ENCODE peak calls at places on chromosomes 7 and 10, in five cellular contexts. G, F, M, Z and R are unnamed samples.

GRCh38 chr7:1712907-1713501 is 42.9 kb downstream of the ELFN1 start:
- DNase-seq in G (no peak), F (no peak), M (no peak), Z (no peak), R (no peak)

GRCh38 chr10:75405201-75406143 is 3.9 kb upstream of the ZNF503 start:
- DNase-seq in G (peak), F (no peak), M (no peak), Z (no peak), R (no peak)

GRCh38 chr10:124320778-124321432 is 97.8 kb downstream of the OAT start:
- DNase-seq in G (no peak), F (no peak), M (no peak), Z (no peak), R (no peak)

GRCh38 chr10:110269641-110270318 is 34.9 kb downstream of the SMNDC1 start:
- DNase-seq in G (no peak), F (no peak), M (no peak), Z (no peak), R (no peak)

GRCh38 chr7:138429577-138430250 is 30.3 kb upstream of the TRIM24 start:
- DNase-seq in G (peak), F (no peak), M (no peak), Z (no peak), R (no peak)

GRCh38 chr7:43076189-43076605 is 36.2 kb upstream of the HECW1 start:
- DNase-seq in G (peak), F (no peak), M (peak), Z (no peak), R (no peak)

GRCh38 chr10:129662386-129662785 is 195.3 kb downstream of the MGMT start:
- DNase-seq in G (peak), F (no peak), M (peak), Z (no peak), R (no peak)

GRCh38 chr7:137755846-137756685 is 90.7 kb downstream of the DGKI start:
- DNase-seq in G (no peak), F (no peak), M (no peak), Z (no peak), R (no peak)

GRCh38 chr10:29710128-29710527 is 75.4 kb upstream of the SVIL start:
- DNase-seq in G (no peak), F (no peak), M (no peak), Z (no peak), R (no peak)

GRCh38 chr10:13859979-13860619 is 273.3 kb downstream of the PRPF18 start:
- DNase-seq in G (no peak), F (no peak), M (no peak), Z (no peak), R (no peak)

GRCh38 chr10:1462994-1463633 is 274.2 kb downstream of the ADARB2 start:
- DNase-seq in G (no peak), F (no peak), M (no peak), Z (no peak), R (no peak)

GRCh38 chr10:73967022-73967429 is 30.9 kb upstream of the VCL start:
- DNase-seq in G (peak), F (no peak), M (no peak), Z (no peak), R (no peak)

GRCh38 chr7:17304926-17305325 is 6.5 kb downstream of the AHR start:
- DNase-seq in G (no peak), F (no peak), M (peak), Z (no peak), R (peak)

GRCh38 chr10:103278862-103279298 is 1.9 kb downstream of the INA start:
- DNase-seq in G (peak), F (peak), M (no peak), Z (no peak), R (no peak)

GRCh38 chr10:91389636-91390512 is 20.3 kb upstream of the HECTD2 start:
- DNase-seq in G (peak), F (no peak), M (no peak), Z (no peak), R (no peak)

GRCh38 chr7:157152391-157152937 is 13.7 kb downstream of the UBE3C start:
- DNase-seq in G (no peak), F (no peak), M (no peak), Z (no peak), R (no peak)

GRCh38 chr10:121069061-121069850 is 218.1 kb downstream of the WDR11 start:
- DNase-seq in G (no peak), F (no peak), M (no peak), Z (no peak), R (no peak)

GRCh38 chr10:133262696-133263095 is 14.0 kb downstream of the ADAM8 start:
- DNase-seq in G (no peak), F (no peak), M (no peak), Z (no peak), R (no peak)

GRCh38 chr7:150973571-150974451 is 4.3 kb downstream of the KCNH2 start:
- DNase-seq in G (peak), F (no peak), M (no peak), Z (no peak), R (no peak)

GRCh38 chr10:126499744-126500143 is 111.5 kb upstream of the ADAM12 start:
- DNase-seq in G (no peak), F (no peak), M (no peak), Z (no peak), R (no peak)

GRCh38 chr7:80752954-80753353 is 114.5 kb downstream of the CD36 start:
- DNase-seq in G (no peak), F (no peak), M (no peak), Z (no peak), R (no peak)

GRCh38 chr7:143308632-143309031 is 7.3 kb upstream of the CLCN1 start:
- DNase-seq in G (no peak), F (no peak), M (no peak), Z (no peak), R (no peak)

GRCh38 chr10:83592337-83592935 is 546.9 kb upstream of the GHITM start:
- DNase-seq in G (no peak), F (no peak), M (no peak), Z (no peak), R (no peak)

GRCh38 chr10:91477236-91477635 is 67.1 kb downstream of the HECTD2 start:
- DNase-seq in G (no peak), F (no peak), M (no peak), Z (no peak), R (no peak)

GRCh38 chr10:71434760-71435394 is 38.2 kb downstream of the CDH23 start:
- DNase-seq in G (no peak), F (no peak), M (no peak), Z (no peak), R (no peak)

GRCh38 chr10:28774051-28774995 is 97.0 kb downstream of the BAMBI start:
- DNase-seq in G (no peak), F (no peak), M (no peak), Z (no peak), R (no peak)

GRCh38 chr10:120735773-120736371 is 115.3 kb upstream of the WDR11 start:
- DNase-seq in G (peak), F (no peak), M (no peak), Z (no peak), R (no peak)

GRCh38 chr7:20159226-20159747 is 57.9 kb downstream of the MACC1 start:
- DNase-seq in G (no peak), F (no peak), M (no peak), Z (no peak), R (no peak)

GRCh38 chr7:157309990-157310668 is 26.7 kb upstream of the DNAJB6 start:
- DNase-seq in G (peak), F (no peak), M (peak), Z (no peak), R (peak)

GRCh38 chr7:40536406-40536805 is 401.6 kb downstream of the SUGCT start:
- DNase-seq in G (no peak), F (no peak), M (no peak), Z (no peak), R (no peak)

GRCh38 chr10:12787297-12787696 is 214.2 kb downstream of the CCDC3 start:
- DNase-seq in G (no peak), F (no peak), M (no peak), Z (no peak), R (no peak)

GRCh38 chr10:33353853-33354252 is 19.4 kb upstream of the NRP1 start:
- DNase-seq in G (no peak), F (no peak), M (no peak), Z (no peak), R (no peak)

DNA sequence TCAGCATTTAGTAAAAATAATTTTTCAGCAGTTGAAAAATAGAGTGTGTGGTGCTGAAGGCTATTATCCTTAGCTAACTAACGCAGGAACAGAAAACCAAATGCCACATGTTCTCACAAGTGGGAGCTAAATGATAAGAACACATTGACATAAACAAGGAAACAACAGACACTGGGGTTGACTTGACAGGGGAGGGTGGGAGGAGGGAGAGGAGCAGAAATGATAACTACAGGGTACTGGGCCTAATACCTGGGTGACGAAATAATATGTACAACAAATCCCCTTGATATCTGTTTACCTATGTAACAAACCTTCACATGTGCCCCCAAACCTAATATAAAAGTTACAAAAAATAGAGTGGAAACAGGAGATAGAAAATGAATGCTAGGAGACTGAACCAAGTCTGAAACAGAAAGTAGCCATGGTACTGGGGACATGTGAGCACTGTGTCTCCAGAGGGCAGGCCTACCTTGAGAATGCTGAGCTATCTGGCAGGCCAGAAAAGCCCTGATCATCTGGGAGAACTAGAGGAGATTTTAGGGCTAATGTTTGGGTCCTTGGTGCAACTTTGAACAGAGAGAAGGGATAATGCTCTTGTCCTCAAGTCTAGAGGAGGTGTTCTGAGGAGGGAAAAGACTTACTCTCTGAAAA is 4.7 kb upstream of the EFCAB10 start:
- DNase-seq in G (no peak), F (no peak), M (no peak), Z (no peak), R (no peak)
- TF ChIP-seq CTCF in G (peak), F (no peak), M (no peak), Z (no peak), R (no peak)

GRCh38 chr7:101688995-101689907 is 60.2 kb upstream of the MYL10 start:
- DNase-seq in G (no peak), F (no peak), M (no peak), Z (no peak), R (no peak)

GRCh38 chr7:101687791-101688182 is 58.7 kb upstream of the MYL10 start:
- DNase-seq in G (no peak), F (no peak), M (no peak), Z (no peak), R (no peak)

GRCh38 chr7:101687081-101687480 is 58.0 kb upstream of the MYL10 start:
- DNase-seq in G (no peak), F (no peak), M (no peak), Z (no peak), R (no peak)

GRCh38 chr7:101690061-101690460 is 61.0 kb upstream of the MYL10 start:
- DNase-seq in G (no peak), F (no peak), M (no peak), Z (no peak), R (no peak)

DNA sequence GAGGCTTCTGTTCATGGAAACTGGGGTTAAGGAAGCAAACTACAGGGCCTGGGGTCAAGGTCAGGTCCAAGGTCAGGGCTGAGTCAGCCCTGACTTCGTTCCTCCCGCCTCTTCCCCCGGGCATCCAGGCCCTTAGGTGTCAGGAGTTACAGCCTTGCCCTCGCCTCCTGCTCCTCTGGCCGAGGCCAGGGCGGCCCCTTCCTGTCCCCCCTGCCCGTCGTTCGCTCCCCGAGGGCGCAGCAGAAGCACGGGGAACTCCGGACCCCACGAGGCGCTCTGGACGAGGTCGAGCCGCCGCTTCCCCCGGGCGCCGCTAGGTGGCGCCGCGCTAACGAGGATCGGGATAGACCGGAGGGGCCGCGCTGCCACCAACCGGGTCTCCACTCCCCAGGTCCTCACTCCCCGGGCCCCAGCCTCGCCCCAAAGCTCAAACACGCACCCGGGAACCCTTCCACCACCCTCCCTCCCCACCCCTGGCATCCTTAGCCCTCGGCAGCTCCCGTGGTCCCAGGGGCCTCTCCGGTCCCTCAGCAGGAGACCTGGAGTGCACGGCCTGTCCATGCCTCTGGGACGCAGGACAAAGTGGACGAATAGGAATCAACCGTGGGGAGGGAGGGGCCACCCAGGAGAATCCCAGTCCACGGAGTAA is 59.2 kb upstream of the MYL10 start:
- DNase-seq in G (peak), F (peak), M (no peak), Z (no peak), R (no peak)
- H3K4me3 ChIP-seq in G (peak), F (peak), M (no peak), Z (peak), R (peak)

GRCh38 chr7:132557489-132558044 is 18.7 kb downstream of the PLXNA4 start:
- DNase-seq in G (peak), F (no peak), M (no peak), Z (no peak), R (no peak)
- TF ChIP-seq CTCF in G (peak), F (no peak), M (no peak), Z (no peak), R (no peak)

DNA sequence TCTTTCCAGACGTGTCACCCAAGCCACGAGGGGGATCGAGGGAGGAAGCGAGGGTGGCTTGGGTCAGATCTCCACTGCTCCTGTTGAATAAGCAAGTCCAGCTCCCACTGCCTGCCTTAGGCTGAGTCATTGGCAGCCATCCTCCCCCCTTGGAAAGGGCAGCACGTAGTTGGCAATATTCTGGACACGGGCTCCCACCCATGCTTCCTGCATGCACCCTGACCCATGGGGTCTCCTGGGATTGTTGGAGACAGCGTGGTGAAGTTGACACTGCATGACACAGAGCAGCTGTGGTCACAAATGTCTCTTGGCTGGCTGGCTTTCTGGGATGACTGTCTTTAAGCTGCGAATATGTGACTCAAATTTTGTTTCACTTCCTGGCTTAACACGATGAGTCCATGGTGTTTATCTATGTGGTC is 11.2 kb downstream of the BTBD16 start:
- DNase-seq in G (no peak), F (no peak), M (no peak), Z (no peak), R (no peak)
- H3K4me3 ChIP-seq in G (no peak), F (no peak), M (no peak), Z (no peak), R (no peak)

DNA sequence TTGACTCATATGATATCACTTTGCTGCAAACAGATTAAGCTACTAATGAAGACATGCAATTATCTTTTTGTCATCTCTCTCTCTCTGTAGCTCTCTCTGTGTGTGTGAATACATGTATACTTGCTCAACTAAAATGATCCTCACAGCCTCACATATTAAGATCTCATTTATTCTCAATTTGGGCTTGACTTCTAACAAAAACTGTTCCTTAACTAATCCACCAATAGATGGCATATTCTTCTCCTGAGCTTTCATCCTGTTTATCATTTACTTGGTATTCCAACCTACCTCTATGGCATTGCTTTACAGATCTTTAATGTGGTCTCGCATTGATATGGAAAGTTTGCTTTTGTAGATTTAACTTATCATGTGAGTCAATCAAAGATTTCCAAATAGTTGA is 540.4 kb downstream of the CNTNAP2 start:
- DNase-seq in G (no peak), F (no peak), M (no peak), Z (no peak), R (no peak)
- TF ChIP-seq CTCF in G (no peak), F (no peak), M (no peak), Z (no peak), R (no peak)

GRCh38 chr7:22549667-22550513 is 49.9 kb upstream of the STEAP1B start:
- DNase-seq in G (peak), F (no peak), M (no peak), Z (no peak), R (no peak)
- H3K4me3 ChIP-seq in G (peak), F (peak), M (peak), Z (peak), R (peak)

DNA sequence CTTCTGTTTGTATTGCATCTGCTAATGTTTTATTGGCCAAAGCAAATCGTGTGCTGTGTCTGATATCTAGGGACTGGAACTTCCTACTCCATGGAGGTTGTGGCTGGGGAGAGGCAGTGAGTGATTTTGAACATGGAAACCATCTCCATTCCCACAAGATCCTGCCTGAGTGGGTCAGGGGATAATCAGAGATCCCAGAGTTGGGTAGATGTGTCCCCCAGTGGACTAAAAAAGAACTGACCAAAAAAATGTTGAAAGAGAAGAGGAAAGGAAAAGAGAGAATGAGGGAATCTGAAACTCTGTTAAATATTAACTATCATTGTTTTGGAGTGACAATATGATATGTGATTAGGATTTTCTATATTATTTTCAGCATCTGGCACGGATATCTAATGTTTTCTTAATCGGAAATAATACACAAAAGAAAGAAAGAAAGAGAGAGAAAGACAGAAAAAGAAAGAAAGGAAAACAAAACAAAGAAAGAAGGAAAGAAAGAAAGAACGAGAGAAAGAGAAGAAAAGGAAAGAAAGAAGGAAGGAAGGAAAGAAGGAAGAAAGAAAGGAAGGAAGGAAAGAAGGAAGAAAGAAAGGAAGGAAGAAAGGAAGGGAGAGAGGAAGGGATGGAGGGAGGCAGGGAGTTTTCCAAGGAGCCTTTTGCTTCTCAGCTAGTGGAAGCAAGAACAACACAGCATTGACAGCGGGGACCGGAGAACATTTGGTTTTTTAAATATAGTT is 638.5 kb downstream of the CCSER2 start:
- DNase-seq in G (peak), F (no peak), M (no peak), Z (no peak), R (no peak)
- TF ChIP-seq CTCF in G (peak), F (no peak), M (no peak), Z (no peak), R (no peak)

DNA sequence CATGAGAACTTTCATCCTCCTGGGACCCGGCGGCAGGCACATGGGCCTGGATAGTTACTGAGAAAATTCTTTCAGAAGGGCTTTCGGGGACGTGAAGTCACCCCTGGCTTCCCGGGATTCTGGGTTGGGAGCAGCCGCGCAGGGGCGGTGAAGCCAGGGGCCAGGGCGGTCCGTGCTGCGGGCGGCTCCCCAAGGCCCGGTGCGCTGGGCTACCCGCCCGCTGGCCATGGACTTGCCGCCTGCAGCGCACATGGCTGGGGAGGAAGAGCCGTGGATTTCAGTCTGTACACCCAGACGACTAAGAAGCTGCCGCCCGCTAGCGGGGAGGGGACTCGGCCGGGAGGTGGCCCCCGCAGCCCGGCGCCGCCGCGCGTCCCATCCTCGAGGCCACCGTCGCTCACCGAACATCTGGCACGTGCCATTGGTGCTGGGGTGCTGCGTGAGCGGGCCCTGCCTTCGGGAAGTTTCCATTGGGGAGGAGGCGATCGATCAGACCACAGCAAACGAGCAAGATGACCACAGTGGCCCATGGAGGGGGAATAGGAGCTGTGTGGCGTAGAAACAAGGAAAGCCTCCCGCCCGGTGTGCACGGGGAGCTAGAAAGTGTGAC is 64.5 kb downstream of the TMEM209 start:
- DNase-seq in G (peak), F (no peak), M (no peak), Z (no peak), R (no peak)
- H3K4me3 ChIP-seq in G (peak), F (peak), M (no peak), Z (peak), R (no peak)